ENCODE peak calls at places on chromosomes 12 and 14, in seven cellular contexts. Y is ascending aorta, L is left ventricle myocardium inferior, N is pancreas, A is Calu3, G is tibial artery, E is nephron progenitor cell. P is an unnamed sample.

GRCh38 chr12:27651201-27651600 is 45.0 kb upstream of the REP15 start:
- DNase-seq in Y (no peak), L (no peak), N (no peak), A (no peak), G (no peak), E (no peak), P (no peak)

GRCh38 chr12:75944097-75944904 is 87.3 kb downstream of the PHLDA1 start:
- DNase-seq in Y (no peak), L (no peak), N (no peak), A (peak), G (no peak), E (no peak), P (no peak)

GRCh38 chr14:77508876-77509275 is 10.3 kb upstream of the ISM2 start:
- DNase-seq in Y (no peak), L (no peak), N (no peak), A (no peak), G (no peak), E (no peak), P (no peak)

GRCh38 chr12:11071414-11071813 is 9.3 kb upstream of the TAS2R46 start:
- DNase-seq in Y (no peak), L (no peak), N (no peak), A (no peak), G (no peak), E (no peak), P (no peak)

GRCh38 chr14:22026527-22026926 is 352.9 kb upstream of the OR4E1 start:
- DNase-seq in Y (no peak), L (no peak), N (no peak), A (peak), G (no peak), E (no peak), P (no peak)

GRCh38 chr14:100620437-100621100 is 33.4 kb upstream of the BEGAIN start:
- DNase-seq in Y (no peak), L (no peak), N (no peak), A (no peak), G (no peak), E (no peak), P (no peak)

GRCh38 chr14:93137864-93138263 is 22.1 kb upstream of the ITPK1 start:
- DNase-seq in Y (no peak), L (peak), N (peak), A (peak), G (no peak), E (no peak), P (no peak)

GRCh38 chr14:29805415-29806123 is 122.1 kb downstream of the PRKD1 start:
- DNase-seq in Y (peak), L (peak), N (peak), A (peak), G (peak), E (no peak), P (peak)

GRCh38 chr12:55743131-55743921 is 404 bp downstream of the GDF11 start:
- DNase-seq in Y (peak), L (peak), N (peak), A (peak), G (no peak), E (peak), P (no peak)

GRCh38 chr12:59657266-59657665 is 61.4 kb downstream of the SLC16A7 start:
- DNase-seq in Y (no peak), L (no peak), N (no peak), A (no peak), G (no peak), E (no peak), P (no peak)

GRCh38 chr14:61670576-61670975 is 24.7 kb upstream of the HIF1A start:
- DNase-seq in Y (no peak), L (no peak), N (no peak), A (no peak), G (no peak), E (no peak), P (no peak)

GRCh38 chr14:65335548-65335947 is 77.0 kb upstream of the FUT8 start:
- DNase-seq in Y (no peak), L (no peak), N (no peak), A (no peak), G (no peak), E (no peak), P (no peak)

GRCh38 chr12:128267651-128268347 is 829 bp downstream of the TMEM132C start:
- DNase-seq in Y (no peak), L (no peak), N (no peak), A (no peak), G (no peak), E (peak), P (no peak)

GRCh38 chr12:9244894-9245293 is 36.7 kb upstream of the PZP start:
- DNase-seq in Y (no peak), L (no peak), N (peak), A (peak), G (no peak), E (no peak), P (no peak)

GRCh38 chr14:68941820-68942219 is 37.3 kb downstream of the ACTN1 start:
- DNase-seq in Y (peak), L (peak), N (peak), A (peak), G (peak), E (no peak), P (no peak)

GRCh38 chr12:47038270-47038748 is 41.1 kb upstream of the PCED1B start:
- DNase-seq in Y (no peak), L (no peak), N (no peak), A (peak), G (no peak), E (no peak), P (no peak)

GRCh38 chr12:77124767-77125166 is 59.4 kb upstream of the E2F7 start:
- DNase-seq in Y (no peak), L (no peak), N (no peak), A (no peak), G (no peak), E (no peak), P (no peak)

GRCh38 chr12:102534899-102535298 is 54.5 kb upstream of the IGF1 start:
- DNase-seq in Y (no peak), L (no peak), N (no peak), A (no peak), G (no peak), E (peak), P (no peak)

GRCh38 chr12:89243786-89244185 is 108.5 kb downstream of the DUSP6 start:
- DNase-seq in Y (no peak), L (no peak), N (no peak), A (no peak), G (no peak), E (no peak), P (no peak)

GRCh38 chr12:49987620-49988303 is 15.0 kb downstream of the AQP6 start:
- DNase-seq in Y (no peak), L (no peak), N (no peak), A (no peak), G (no peak), E (no peak), P (no peak)

GRCh38 chr12:123882306-123882705 is 90.3 kb downstream of the CCDC92 start:
- DNase-seq in Y (no peak), L (no peak), N (no peak), A (no peak), G (no peak), E (no peak), P (no peak)

GRCh38 chr12:70925542-70925941 is 5.0 kb upstream of the PTPRR start:
- DNase-seq in Y (no peak), L (no peak), N (no peak), A (no peak), G (no peak), E (no peak), P (no peak)

GRCh38 chr14:61923348-61923747 is 161.1 kb downstream of the SNAPC1 start:
- DNase-seq in Y (no peak), L (no peak), N (no peak), A (no peak), G (no peak), E (no peak), P (no peak)

GRCh38 chr14:89330236-89331002 is 86.6 kb downstream of the FOXN3 start:
- DNase-seq in Y (peak), L (peak), N (no peak), A (no peak), G (peak), E (no peak), P (peak)

GRCh38 chr12:132560831-132561783 is 49.3 kb downstream of the LRCOL1 start:
- DNase-seq in Y (no peak), L (peak), N (peak), A (peak), G (no peak), E (peak), P (no peak)

GRCh38 chr14:36988568-36988967 is 183.8 kb downstream of the SLC25A21 start:
- DNase-seq in Y (no peak), L (no peak), N (no peak), A (no peak), G (no peak), E (no peak), P (no peak)

GRCh38 chr14:64726585-64726890 is 22.3 kb downstream of the PLEKHG3 start:
- DNase-seq in Y (no peak), L (peak), N (peak), A (peak), G (no peak), E (no peak), P (no peak)

GRCh38 chr14:41350476-41350875 is 256.2 kb upstream of the LRFN5 start:
- DNase-seq in Y (no peak), L (no peak), N (no peak), A (no peak), G (no peak), E (no peak), P (no peak)

GRCh38 chr14:75457648-75458165 is 29.9 kb downstream of the JDP2 start:
- DNase-seq in Y (no peak), L (no peak), N (no peak), A (no peak), G (no peak), E (no peak), P (no peak)

GRCh38 chr12:45327823-45328383 is 112.0 kb downstream of the ANO6 start:
- DNase-seq in Y (no peak), L (no peak), N (no peak), A (no peak), G (no peak), E (no peak), P (no peak)

GRCh38 chr14:67453575-67454300 is 34.8 kb downstream of the TMEM229B start:
- DNase-seq in Y (no peak), L (no peak), N (no peak), A (no peak), G (no peak), E (no peak), P (no peak)
- TF ChIP-seq CTCF in Y (no peak), L (no peak), N (no peak), A (no peak), G (no peak), E (no peak), P (no peak)

DNA sequence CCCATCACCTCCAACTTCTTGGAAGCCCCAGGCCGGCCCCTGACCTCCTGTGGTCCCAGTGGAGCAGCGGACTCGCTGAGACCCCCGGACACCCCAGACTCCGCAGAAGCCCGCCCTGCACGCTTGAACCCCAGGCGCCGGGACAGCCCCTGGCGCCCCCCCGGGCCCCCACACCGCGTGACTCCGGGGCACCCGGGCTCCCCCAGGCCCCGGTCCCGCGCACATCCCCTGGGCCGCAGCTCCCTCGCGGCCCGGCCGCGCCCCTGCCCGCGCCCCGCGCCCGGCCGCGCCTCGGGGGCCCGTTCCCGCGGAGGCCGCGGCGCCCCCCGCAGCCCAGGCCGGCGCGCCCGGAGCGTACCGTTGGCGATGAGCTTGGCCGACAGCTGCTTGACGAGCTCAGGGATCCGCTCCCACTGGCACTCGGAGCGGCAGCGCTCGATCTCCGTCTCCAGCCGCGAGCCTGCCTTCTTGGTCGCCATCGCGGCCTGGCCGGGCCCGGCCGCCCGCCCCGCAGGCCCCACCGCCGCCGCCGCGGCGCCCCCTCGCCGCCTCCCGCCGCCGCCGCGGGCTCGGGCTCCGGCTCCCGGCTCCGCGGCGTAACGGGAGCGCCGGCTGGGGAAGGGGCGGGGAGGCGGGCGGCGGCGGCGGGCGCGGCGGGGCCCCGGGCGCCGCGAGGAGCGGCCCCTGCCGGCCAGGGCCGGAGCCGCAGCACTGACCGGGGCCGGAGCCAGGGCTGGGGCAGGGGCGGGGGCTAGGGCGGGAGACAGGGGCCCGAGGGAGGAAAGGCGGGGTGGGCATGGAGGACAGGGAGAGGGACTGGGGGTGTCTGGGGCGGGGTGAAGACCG is at the start of gene TTC7B:
- DNase-seq in Y (no peak), L (peak), N (peak), A (peak), G (no peak), E (peak), P (no peak)
- TF ChIP-seq CTCF in Y (peak), L (peak), N (no peak), A (no peak), G (no peak), E (no peak), P (peak)

GRCh38 chr14:33799705-33800269 is 151.1 kb downstream of the EGLN3 start:
- DNase-seq in Y (no peak), L (peak), N (no peak), A (no peak), G (no peak), E (no peak), P (no peak)

GRCh38 chr14:33792387-33793368 is 158.2 kb downstream of the EGLN3 start:
- DNase-seq in Y (peak), L (peak), N (peak), A (peak), G (peak), E (peak), P (peak)

GRCh38 chr14:33793711-33794110 is 157.2 kb downstream of the EGLN3 start:
- DNase-seq in Y (no peak), L (no peak), N (no peak), A (no peak), G (no peak), E (no peak), P (no peak)

GRCh38 chr14:33794791-33795300 is 156.0 kb downstream of the EGLN3 start:
- DNase-seq in Y (no peak), L (no peak), N (no peak), A (no peak), G (no peak), E (no peak), P (no peak)

GRCh38 chr14:33796356-33796755 is 154.5 kb downstream of the EGLN3 start:
- DNase-seq in Y (no peak), L (no peak), N (no peak), A (no peak), G (no peak), E (no peak), P (no peak)
- TF ChIP-seq CTCF in Y (no peak), L (no peak), N (no peak), A (no peak), G (no peak), E (no peak), P (no peak)

GRCh38 chr12:91064640-91065039 is 6.8 kb upstream of the KERA start:
- DNase-seq in Y (no peak), L (no peak), N (no peak), A (no peak), G (no peak), E (no peak), P (no peak)
- TF ChIP-seq CTCF in Y (no peak), L (no peak), N (no peak), A (no peak), G (no peak), E (no peak), P (no peak)

P was measured in thoracic aorta.